ENCODE peak calls at places on chromosomes 13 and 19, in four cellular contexts. J is A549; M is naive B cell; N is activated CD8-positive, alpha-beta memory T cell treated with anti-CD3 and anti-CD28 coated beads, Interleukin-2, amount 10 ng/mL, durations not matched to agents 7 days and 5 days. Y is an unnamed sample.

GRCh38 chr13:110869805-110870706 is 44.8 kb downstream of the ANKRD10 start:
- ATAC-seq in J (peak; percentile 91), N (peak; percentile 40), M (no peak), Y (no peak)

GRCh38 chr13:96821381-96821780 is 172.9 kb downstream of the OXGR1 start:
- ATAC-seq in M (no peak), J (no peak), N (no peak), Y (no peak)

GRCh38 chr13:27624071-27624470 is 2.4 kb downstream of the POLR1D start:
- ATAC-seq in M (no peak), N (no peak), J (no peak), Y (no peak)

GRCh38 chr13:43755844-43756243 is 30.9 kb downstream of the ENOX1 start:
- ATAC-seq in M (no peak), J (no peak), N (no peak), Y (no peak)

GRCh38 chr13:48667136-48667535 is 13.4 kb downstream of the CYSLTR2 start:
- ATAC-seq in N (no peak), M (no peak), J (no peak), Y (no peak)

GRCh38 chr13:50915562-50915961 is 6.0 kb downstream of the RNASEH2B start:
- ATAC-seq in N (peak; percentile 14), J (no peak), M (peak; percentile 27), Y (peak; percentile 53)

GRCh38 chr19:778910-779653 is 18.2 kb upstream of the PTBP1 start:
- ATAC-seq in M (no peak), J (peak; percentile 41), N (no peak), Y (no peak)

GRCh38 chr19:53958168-53958571 is 4.6 kb upstream of the CACNG8 start:
- ATAC-seq in M (no peak), N (no peak), J (no peak), Y (no peak)

GRCh38 chr19:55209430-55210119 is at the start of gene PTPRH:
- ATAC-seq in N (no peak), J (peak; percentile 52), M (no peak), Y (peak; percentile 31)